ENCODE peak calls at places on chromosomes 2 and 18, in ten cellular contexts. Q is left ventricle myocardium inferior, S is progenitor cell of endocrine pancreas, U is cardiac muscle cell, Z is natural killer cell, O is foreskin fibroblast, C is PC-9, E is neural crest cell, F is thyroid gland, G is BE2C. H is an unnamed sample.

GRCh38 chr18:73679941-73680700 is 467.5 kb downstream of the FBXO15 start:
- DNase-seq in Q (no peak), S (no peak), U (no peak), Z (no peak), O (peak), C (no peak), E (no peak), F (no peak), G (no peak), H (no peak)

GRCh38 chr2:85560812-85561279 is 447 bp downstream of the GGCX start:
- DNase-seq in Q (no peak), S (no peak), U (no peak), Z (no peak), O (peak), C (no peak), E (no peak), F (no peak), G (no peak), H (no peak)

GRCh38 chr2:63765117-63765516 is 76.6 kb upstream of the UGP2 start:
- DNase-seq in Q (no peak), S (no peak), U (no peak), Z (no peak), O (no peak), C (no peak), E (no peak), F (no peak), G (no peak), H (no peak)

GRCh38 chr2:118668431-118669424 is 178.7 kb downstream of the EN1 start:
- DNase-seq in Q (no peak), S (no peak), U (no peak), Z (no peak), O (peak), C (peak), E (no peak), F (peak), G (no peak), H (no peak)

GRCh38 chr2:171478345-171478744 is 43.9 kb upstream of the CYBRD1 start:
- DNase-seq in Q (no peak), S (no peak), U (no peak), Z (no peak), O (no peak), C (no peak), E (no peak), F (no peak), G (no peak), H (no peak)

GRCh38 chr2:230627806-230628724 is 84.6 kb upstream of the CAB39 start:
- DNase-seq in Q (no peak), S (no peak), U (peak), Z (no peak), O (peak), C (no peak), E (no peak), F (peak), G (no peak), H (no peak)

GRCh38 chr2:9460441-9461017 is 13.8 kb upstream of the IAH1 start:
- DNase-seq in Q (no peak), S (no peak), U (no peak), Z (no peak), O (no peak), C (no peak), E (no peak), F (no peak), G (no peak), H (no peak)

GRCh38 chr18:79942211-79942610 is 9.2 kb downstream of the SLC66A2 start:
- DNase-seq in Q (no peak), S (no peak), U (no peak), Z (no peak), O (no peak), C (no peak), E (no peak), F (no peak), G (no peak), H (no peak)

GRCh38 chr2:161101406-161101805 is 58.8 kb upstream of the TANK start:
- DNase-seq in Q (no peak), S (no peak), U (no peak), Z (no peak), O (no peak), C (no peak), E (no peak), F (no peak), G (no peak), H (no peak)

GRCh38 chr2:81007104-81007503 is 702.6 kb upstream of the LRRTM1 start:
- DNase-seq in Q (no peak), S (no peak), U (no peak), Z (no peak), O (no peak), C (no peak), E (no peak), F (no peak), G (no peak), H (no peak)

GRCh38 chr2:239288951-239289481 is 111.8 kb downstream of the HDAC4 start:
- DNase-seq in Q (no peak), S (no peak), U (peak), Z (no peak), O (no peak), C (no peak), E (no peak), F (no peak), G (peak), H (peak)

GRCh38 chr18:74228312-74228711 is 63.5 kb downstream of the CYB5A start:
- DNase-seq in Q (no peak), S (no peak), U (no peak), Z (no peak), O (no peak), C (no peak), E (no peak), F (no peak), G (no peak), H (no peak)

GRCh38 chr2:172442072-172442895 is 14.9 kb downstream of the ITGA6 start:
- DNase-seq in Q (no peak), S (no peak), U (no peak), Z (no peak), O (peak), C (peak), E (no peak), F (no peak), G (no peak), H (no peak)

GRCh38 chr2:112095654-112096053 is 40.6 kb downstream of the TMEM87B start:
- DNase-seq in Q (no peak), S (no peak), U (no peak), Z (no peak), O (no peak), C (no peak), E (no peak), F (no peak), G (no peak), H (no peak)

GRCh38 chr2:232689152-232689910 is 7.8 kb upstream of the GIGYF2 start:
- DNase-seq in Q (peak), S (no peak), U (no peak), Z (no peak), O (peak), C (peak), E (no peak), F (peak), G (peak), H (no peak)

GRCh38 chr2:219041252-219041651 is at the start of gene CFAP65:
- DNase-seq in Q (no peak), S (no peak), U (peak), Z (no peak), O (peak), C (no peak), E (peak), F (peak), G (peak), H (peak)

GRCh38 chr18:75656035-75656434 is 228.5 kb upstream of the SMIM21 start:
- DNase-seq in Q (no peak), S (no peak), U (no peak), Z (no peak), O (no peak), C (no peak), E (no peak), F (no peak), G (no peak), H (no peak)

DNA sequence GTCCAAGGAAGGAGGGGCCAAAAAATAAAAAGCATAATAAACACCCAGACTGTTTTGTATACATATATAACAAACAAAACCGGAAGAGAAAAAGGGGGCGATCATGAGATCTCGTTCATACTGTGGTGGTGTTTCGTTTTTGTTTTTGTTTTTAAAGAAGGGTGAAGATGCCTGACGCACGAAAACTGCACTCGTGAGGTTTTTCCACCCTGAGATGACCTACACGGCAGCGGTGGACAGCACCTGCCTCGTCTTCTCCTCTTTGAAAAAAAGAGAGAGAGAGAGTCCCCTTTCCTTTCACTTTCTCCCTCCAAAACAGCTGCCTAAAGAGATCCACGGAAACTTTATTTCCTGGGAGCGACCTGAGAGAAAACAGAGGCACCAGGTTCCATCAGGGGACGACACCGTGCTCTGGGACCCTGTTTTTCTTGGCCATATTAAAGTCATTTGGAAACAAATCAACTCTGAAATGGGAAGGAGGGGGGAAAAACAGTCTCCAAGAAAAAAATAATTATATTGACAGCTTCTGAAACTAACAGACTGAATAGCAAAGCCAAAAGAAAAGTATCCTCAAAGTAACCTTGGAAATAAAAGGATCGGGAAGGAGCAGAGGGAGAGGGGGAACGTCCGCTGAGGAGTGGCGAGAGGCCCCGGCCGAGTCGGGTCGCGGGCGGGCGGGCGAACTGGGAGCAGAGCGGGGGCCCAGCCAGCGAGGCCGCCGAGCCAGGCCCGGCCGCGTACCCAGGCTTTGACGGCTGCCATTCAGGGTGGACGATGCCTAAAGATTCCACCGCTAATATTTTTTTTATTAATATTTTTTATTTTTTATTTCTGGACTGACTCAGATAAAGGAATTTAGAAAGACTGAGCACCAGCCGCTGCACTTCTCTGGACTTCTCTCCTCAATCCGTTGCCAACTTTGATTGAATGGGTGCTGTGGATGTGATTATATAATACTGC is 3.6 kb downstream of the POU3F3 start:
- DNase-seq in Q (no peak), S (no peak), U (no peak), Z (no peak), O (no peak), C (no peak), E (no peak), F (no peak), G (no peak), H (no peak)
- TF ChIP-seq CTCF in Q (no peak), S (no peak), U (no peak), Z (no peak), O (no peak), C (no peak), E (no peak), F (no peak), G (no peak), H (no peak)

GRCh38 chr2:212147921-212148513 is 390.6 kb downstream of the ERBB4 start:
- DNase-seq in Q (no peak), S (no peak), U (peak), Z (no peak), O (peak), C (no peak), E (no peak), F (no peak), G (no peak), H (no peak)
- TF ChIP-seq CTCF in Q (peak), S (peak), U (peak), Z (no peak), O (peak), C (peak), E (peak), F (peak), G (peak), H (peak)

DNA sequence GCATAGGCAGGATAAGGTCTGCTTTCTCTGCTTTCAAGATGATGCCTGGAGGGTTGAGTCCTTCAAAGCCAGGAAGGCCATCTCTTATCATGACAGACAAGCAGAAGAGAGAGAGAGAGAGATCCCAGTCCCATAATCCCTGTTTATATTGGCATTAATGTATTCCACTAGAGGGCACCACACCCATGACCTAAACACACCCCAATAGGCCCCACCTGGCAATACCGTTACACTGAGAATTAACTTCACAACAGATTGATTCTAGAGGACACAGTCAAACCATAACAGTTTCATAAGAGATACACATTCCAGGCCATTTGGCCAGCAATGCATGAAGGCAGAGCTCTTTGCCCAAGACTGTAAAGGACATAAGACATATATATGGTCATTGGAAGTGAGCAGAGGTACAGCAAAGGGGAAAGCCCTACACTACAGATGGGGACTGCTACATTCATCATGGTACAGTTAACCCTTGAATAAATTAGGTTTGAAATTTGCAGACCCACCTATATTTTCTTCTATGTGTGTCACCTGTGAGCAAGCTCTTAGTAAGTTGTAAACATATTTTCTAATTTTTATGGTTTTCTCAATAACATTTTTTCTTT is 1516.1 kb downstream of the RPIA start:
- DNase-seq in Q (no peak), S (no peak), U (peak), Z (no peak), O (no peak), C (no peak), E (no peak), F (no peak), G (no peak), H (no peak)
- TF ChIP-seq CTCF in Q (peak), S (peak), U (peak), Z (no peak), O (no peak), C (peak), E (no peak), F (no peak), G (peak), H (peak)

GRCh38 chr2:65663831-65664407 is 231.5 kb upstream of the SPRED2 start:
- DNase-seq in Q (no peak), S (no peak), U (no peak), Z (no peak), O (no peak), C (no peak), E (no peak), F (no peak), G (no peak), H (no peak)
- TF ChIP-seq CTCF in Q (no peak), S (no peak), U (no peak), Z (no peak), O (no peak), C (no peak), E (no peak), F (no peak), G (no peak), H (no peak)

DNA sequence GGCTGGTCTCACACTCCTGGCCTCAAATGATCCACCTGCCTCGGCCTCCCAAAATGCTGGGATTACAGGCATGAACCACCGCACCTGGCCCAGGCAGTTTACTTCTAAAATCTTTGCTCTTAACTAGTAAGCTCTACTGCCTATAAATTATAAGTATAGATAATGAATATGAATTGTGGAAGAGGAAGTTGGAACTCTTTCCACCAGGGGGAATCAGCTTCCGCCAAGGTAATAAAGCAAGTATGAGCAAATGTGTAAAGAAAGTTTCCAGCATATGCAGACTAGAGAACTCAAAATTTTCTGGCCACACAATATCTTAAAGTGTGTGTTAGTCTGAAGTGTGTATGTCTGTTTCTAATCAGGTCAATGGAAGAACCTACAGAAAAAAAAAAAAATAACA is 68.0 kb downstream of the RMDN2 start:
- DNase-seq in Q (no peak), S (no peak), U (no peak), Z (no peak), O (peak), C (no peak), E (no peak), F (no peak), G (no peak), H (no peak)
- TF ChIP-seq CTCF in Q (peak), S (no peak), U (no peak), Z (no peak), O (peak), C (peak), E (peak), F (no peak), G (peak), H (peak)

DNA sequence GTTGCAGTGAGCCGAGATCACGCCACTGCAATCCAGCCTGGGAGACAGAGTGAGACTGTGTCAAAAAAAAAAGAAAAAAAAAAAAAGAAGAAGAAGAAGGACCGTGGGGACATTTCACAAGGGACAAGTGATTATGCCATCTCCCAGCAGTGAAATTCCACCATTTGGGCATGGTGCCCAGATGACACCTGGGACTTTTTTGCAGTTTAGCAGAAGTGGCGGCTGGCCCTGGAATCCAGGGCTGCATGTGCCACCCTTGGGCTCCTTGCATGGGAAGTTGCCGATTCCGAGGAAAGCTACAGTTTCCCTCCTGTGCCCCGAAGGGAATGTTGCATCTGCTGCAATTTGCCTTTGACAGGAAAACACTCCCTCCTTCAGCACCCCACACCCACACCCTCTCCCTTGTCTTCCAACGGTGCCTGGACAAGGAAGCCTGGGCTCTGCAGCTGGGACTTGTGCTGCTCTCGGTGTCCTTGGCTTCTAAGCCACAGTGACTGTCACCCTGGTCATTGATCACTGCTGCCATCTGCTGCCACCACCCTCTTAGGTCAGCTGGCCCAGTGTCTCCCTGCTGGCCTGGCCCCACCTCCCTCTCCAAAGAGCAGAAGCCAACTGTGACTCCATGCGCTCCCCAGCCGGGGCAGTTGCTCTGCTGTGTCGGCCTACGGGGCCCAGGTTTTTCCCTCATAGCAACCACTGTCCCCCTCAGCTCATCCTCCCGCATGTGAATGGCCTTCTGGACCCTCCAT is 56.4 kb upstream of the LRRC30 start:
- DNase-seq in Q (no peak), S (no peak), U (peak), Z (no peak), O (peak), C (no peak), E (no peak), F (peak), G (no peak), H (peak)
- TF ChIP-seq CTCF in Q (peak), S (no peak), U (no peak), Z (no peak), O (no peak), C (no peak), E (peak), F (peak), G (no peak), H (no peak)

DNA sequence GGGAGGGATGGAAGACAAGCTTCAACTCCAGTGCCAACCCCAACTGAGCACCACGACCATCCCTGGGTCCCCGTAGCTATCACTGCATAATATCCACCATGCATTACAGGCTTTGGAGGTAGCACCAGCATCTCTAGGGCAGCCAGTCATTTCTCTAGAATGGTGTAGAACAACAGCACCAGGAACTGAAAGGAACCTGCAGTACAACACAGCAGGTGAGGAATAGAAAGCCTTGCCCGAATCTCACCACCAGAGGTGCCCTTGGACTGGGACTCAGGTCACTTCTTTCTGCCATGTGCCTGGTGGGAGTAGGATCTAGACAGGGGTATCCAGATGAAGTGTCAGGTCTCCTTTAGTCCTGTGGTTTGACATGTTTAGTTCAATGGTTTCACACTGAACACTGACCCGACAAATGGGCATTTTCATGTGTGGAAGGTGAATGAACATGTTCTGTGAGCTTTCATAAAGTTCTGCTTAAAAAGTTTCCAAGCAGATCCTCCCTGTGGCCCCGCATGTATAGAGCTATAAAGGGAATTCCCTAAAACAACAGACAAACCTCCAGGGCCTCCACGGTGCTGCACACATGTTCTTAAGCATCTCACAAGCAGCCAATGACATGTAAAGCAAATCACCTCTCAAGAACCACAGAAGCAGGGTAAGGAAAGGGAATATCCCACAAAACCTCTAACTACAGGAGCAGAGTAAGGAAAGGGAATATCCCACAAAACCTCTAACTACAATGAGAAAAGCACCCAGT is 208.3 kb downstream of the AFF3 start:
- DNase-seq in Q (no peak), S (no peak), U (no peak), Z (no peak), O (no peak), C (no peak), E (no peak), F (no peak), G (no peak), H (no peak)
- TF ChIP-seq CTCF in Q (no peak), S (no peak), U (no peak), Z (no peak), O (no peak), C (no peak), E (no peak), F (no peak), G (no peak), H (no peak)

GRCh38 chr2:11812466-11813100 is 66.2 kb downstream of the LPIN1 start:
- DNase-seq in Q (no peak), S (no peak), U (no peak), Z (no peak), O (no peak), C (no peak), E (no peak), F (no peak), G (no peak), H (no peak)
- TF ChIP-seq CTCF in Q (no peak), S (no peak), U (no peak), Z (no peak), O (no peak), C (no peak), E (no peak), F (no peak), G (no peak), H (no peak)

H was measured in glutamatergic neuron.